ENCODE peak calls at places on chromosomes 16 and 17, in ten cellular contexts. M is dorsolateral prefrontal cortex; F is caudate nucleus; I is prostate gland; A is spleen; C is Karpas-422; Z is mesendoderm; X is adrenal gland; L is CD4-positive, CD25-positive, alpha-beta regulatory T cell; R is endodermal cell. K is an unnamed sample.

GRCh38 chr16:71986131-71986530 is 14.1 kb downstream of the PKD1L3 start:
- DNase-seq in Z (peak; percentile 84), C (no peak), L (no peak), I (no peak), X (no peak), A (no peak), M (no peak), F (no peak), R (peak; percentile 81), K (no peak)

GRCh38 chr17:76248013-76248782 is 7.9 kb upstream of the RNF157 start:
- DNase-seq in M (no peak), F (no peak), I (no peak), A (no peak), X (no peak), Z (no peak), L (no peak), C (no peak), R (peak; percentile 42), K (no peak)

GRCh38 chr17:45425125-45425983 is 7.3 kb downstream of the ARHGAP27 start:
- DNase-seq in C (peak; percentile 55), Z (peak; percentile 98), A (peak; percentile 85), L (no peak), I (peak; percentile 90), M (no peak), X (no peak), F (no peak), R (peak; percentile 99), K (peak; percentile 92)

GRCh38 chr17:9256944-9257629 is 235.8 kb downstream of the NTN1 start:
- DNase-seq in X (no peak), C (no peak), L (no peak), A (no peak), I (no peak), R (no peak), M (no peak), Z (no peak), F (no peak), K (no peak)

GRCh38 chr16:14301150-14302030 is 230.3 kb downstream of the MRTFB start:
- DNase-seq in F (no peak), L (no peak), R (peak; percentile 74), C (peak; percentile 67), X (peak; percentile 61), I (no peak), A (peak; percentile 57), M (no peak), Z (peak; percentile 65), K (no peak)

GRCh38 chr17:80636356-80637285 is 92.0 kb downstream of the RPTOR start:
- DNase-seq in Z (no peak), M (no peak), A (no peak), R (peak; percentile 49), F (no peak), L (no peak), C (peak; percentile 68), X (no peak), I (no peak), K (no peak)

GRCh38 chr17:44842748-44843147 is 4.9 kb upstream of the HIGD1B start:
- DNase-seq in L (no peak), A (no peak), X (no peak), M (no peak), C (no peak), R (peak; percentile 76), Z (peak; percentile 82), F (no peak), I (no peak), K (no peak)

GRCh38 chr17:78137392-78138203 is 7.0 kb downstream of the TMC8 start:
- DNase-seq in C (peak; percentile 84), I (no peak), A (peak; percentile 92), Z (peak; percentile 51), F (no peak), R (peak; percentile 87), M (no peak), X (no peak), L (no peak), K (no peak)

GRCh38 chr17:32440722-32441121 is 3.6 kb upstream of the PSMD11 start:
- DNase-seq in F (no peak), L (no peak), I (no peak), A (no peak), C (no peak), R (no peak), M (no peak), X (no peak), Z (no peak), K (no peak)

GRCh38 chr16:67326472-67327309 is at the start of the genes KCTD19 and LRRC36:
- DNase-seq in R (peak; percentile 99), F (peak; percentile 24), C (no peak), Z (peak; percentile 91), I (peak; percentile 35), X (peak; percentile 51), A (peak; percentile 84), M (no peak), L (no peak), K (no peak)

GRCh38 chr17:75181608-75182318 is 996 bp downstream of the SUMO2 start:
- DNase-seq in C (peak; percentile 76), L (peak; percentile 40), M (no peak), A (no peak), F (no peak), I (peak; percentile 17), Z (no peak), X (peak; percentile 34), R (no peak), K (no peak)

GRCh38 chr16:30760160-30760559 is 1.7 kb downstream of the CFAP119 start:
- DNase-seq in Z (no peak), L (no peak), X (no peak), M (no peak), R (no peak), C (no peak), A (peak; percentile 64), I (no peak), F (no peak), K (no peak)

GRCh38 chr17:14845562-14846335 is 419.4 kb downstream of the PMP22 start:
- DNase-seq in I (peak; percentile 64), X (no peak), L (no peak), R (no peak), A (no peak), C (no peak), Z (no peak), F (no peak), M (no peak), K (peak; percentile 98)

DNA sequence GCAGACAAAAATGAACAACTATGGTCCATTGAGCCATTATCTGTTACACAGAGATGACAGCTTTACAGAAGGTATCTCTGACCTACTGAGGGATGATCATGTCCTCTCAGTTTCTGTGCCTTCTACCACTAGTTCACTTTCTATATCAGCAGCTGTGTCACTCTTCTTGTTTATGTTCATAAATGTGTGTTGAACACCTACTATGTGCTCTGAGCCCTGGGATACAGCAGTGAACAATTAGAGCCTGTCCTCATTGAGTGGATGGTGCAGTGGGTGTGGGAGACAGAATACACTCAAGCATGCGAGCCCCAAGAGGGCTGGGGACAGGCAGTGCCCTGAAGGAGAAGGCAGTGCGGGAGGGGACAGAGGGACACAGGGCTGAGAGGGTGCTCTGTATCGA is 92.1 kb downstream of the ABCC6 start:
- DNase-seq in M (no peak), C (no peak), F (no peak), X (no peak), R (no peak), A (no peak), L (no peak), Z (no peak), I (no peak), K (no peak)
- H3K27ac ChIP-seq in M (no peak overlapping the region), C (no peak overlapping the region), F (no peak overlapping the region), X (no peak overlapping the region), R (no peak overlapping the region), A (no peak overlapping the region), L (no peak overlapping the region), Z (no peak overlapping the region), I (no peak overlapping the region), K (no peak overlapping the region)

DNA sequence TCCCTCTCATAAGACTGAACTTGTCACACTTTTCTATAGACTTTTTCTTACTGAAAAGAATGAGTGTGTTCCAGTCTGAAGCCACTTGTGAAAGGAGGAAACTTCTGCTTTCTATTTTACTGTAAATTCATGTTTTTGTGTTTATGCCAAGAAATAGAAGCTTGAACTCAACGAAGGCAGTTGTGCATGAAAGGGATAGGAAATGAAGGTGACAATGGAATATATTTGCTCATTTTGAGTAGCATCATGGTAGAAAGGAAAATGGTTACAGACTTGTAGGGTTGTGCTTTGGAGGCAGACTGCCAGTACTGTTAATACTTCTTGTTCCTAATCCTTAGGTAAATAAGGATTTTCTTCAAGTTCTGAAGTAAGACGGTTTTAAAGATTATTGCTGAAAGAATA is 8.1 kb downstream of the CLTC start:
- DNase-seq in R (no peak), A (no peak), Z (no peak), C (no peak), L (no peak), F (no peak), I (peak; percentile 25), X (no peak), M (no peak), K (no peak)
- H3K27ac ChIP-seq in R (no peak overlapping the region), A (peak overlapping the region; percentile 74), Z (no peak overlapping the region), C (peak overlapping the region; percentile 53), L (no peak overlapping the region), F (no peak overlapping the region), I (peak overlapping the region; percentile 37), X (no peak overlapping the region), M (no peak overlapping the region), K (no peak overlapping the region)

DNA sequence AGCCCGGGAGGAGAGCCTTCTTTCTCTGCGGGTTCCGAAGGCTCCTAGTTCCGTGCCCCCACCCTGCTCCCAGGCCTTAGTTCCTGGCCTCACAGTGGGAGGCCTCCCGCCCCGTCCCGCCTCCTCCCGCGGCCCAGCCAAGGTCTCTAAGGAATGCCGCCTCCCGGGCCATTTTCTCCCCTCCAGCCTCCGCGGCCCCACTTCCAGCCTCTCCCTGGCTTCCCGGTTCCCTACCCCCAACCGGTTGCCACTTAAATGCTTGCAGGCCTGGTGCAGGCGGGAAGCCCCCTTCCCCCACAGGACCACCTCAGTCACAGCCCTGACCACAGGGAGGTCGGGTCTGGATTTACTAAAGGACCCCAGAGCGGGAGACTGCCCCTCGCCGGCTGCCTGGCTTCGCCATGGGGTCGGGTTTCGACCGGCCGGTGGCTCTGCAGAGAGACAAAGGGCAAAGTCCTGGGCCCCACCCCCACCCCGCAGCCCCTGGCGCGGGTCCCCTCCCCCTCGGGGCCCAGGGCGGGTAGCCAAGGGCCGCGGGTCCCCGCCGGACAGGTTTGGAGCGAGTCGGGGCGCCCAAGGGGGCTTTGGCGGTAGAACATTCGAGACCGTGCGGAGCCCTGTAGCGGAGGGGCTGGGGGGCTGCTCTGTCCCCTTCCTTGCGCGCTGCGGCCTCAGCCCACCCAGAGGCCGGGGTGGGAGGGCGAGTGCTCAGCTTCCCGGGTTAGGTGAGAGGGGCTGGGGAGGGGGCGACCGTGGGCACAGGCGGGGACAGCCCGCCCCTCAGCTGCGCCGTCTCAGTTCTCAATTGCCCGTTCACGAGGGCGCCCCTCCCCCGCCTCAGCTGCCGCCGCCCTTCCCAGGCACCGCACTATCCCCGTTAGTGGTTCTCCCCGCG is 16.4 kb downstream of the IGF2BP1 start:
- DNase-seq in M (no peak), R (peak; percentile 97), A (no peak), X (no peak), C (no peak), F (no peak), Z (peak; percentile 94), I (no peak), L (no peak), K (no peak)
- H3K27ac ChIP-seq in M (no peak overlapping the region), R (peak overlapping the region; percentile 88), A (no peak overlapping the region), X (no peak overlapping the region), C (no peak overlapping the region), F (no peak overlapping the region), Z (peak overlapping the region; percentile 96), I (no peak overlapping the region), L (no peak overlapping the region), K (no peak overlapping the region)

DNA sequence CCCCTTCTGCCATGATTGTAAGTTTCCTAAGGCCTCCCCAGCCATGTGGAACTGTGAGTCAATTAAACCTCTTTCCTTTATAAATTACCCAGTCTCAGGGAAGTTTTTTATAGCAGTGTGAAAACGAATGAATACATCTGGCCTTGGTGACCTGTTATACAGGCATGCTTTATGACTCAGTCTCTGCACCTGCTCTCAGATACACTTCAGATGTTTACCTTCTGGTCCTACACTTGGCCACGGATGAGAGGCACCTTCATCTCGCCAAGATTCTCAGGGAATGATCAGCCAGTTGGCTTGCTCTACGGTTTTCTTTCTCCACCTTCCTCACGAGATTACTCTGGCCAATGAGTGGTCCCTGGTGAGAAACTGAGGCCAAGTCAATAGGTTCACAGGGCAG is 304.7 kb downstream of the CA10 start:
- DNase-seq in M (no peak), I (no peak), L (no peak), C (no peak), R (no peak), X (no peak), Z (no peak), F (no peak), A (no peak), K (peak; percentile 41)
- H3K27ac ChIP-seq in M (no peak overlapping the region), I (no peak overlapping the region), L (no peak overlapping the region), C (no peak overlapping the region), R (no peak overlapping the region), X (no peak overlapping the region), Z (no peak overlapping the region), F (no peak overlapping the region), A (no peak overlapping the region), K (no peak overlapping the region)

K was measured in foreskin keratinocyte.